ENCODE peak calls at places on chromosome 6, in four cellular contexts. L, X, W and A are unnamed samples.
A peak's percentile ranks its signal among the peaks of the same experiment; 100 is the strongest.

GRCh38 chr6:107555449-107555848 is 65.5 kb downstream of the SOBP start:
- DNase-seq in W (no peak), L (no peak), X (no peak), A (no peak)

GRCh38 chr6:52537001-52537753 is 39.7 kb downstream of the TRAM2 start:
- DNase-seq in X (peak; percentile 48), W (no peak), L (no peak), A (no peak)

GRCh38 chr6:3912366-3913076 is 63.3 kb downstream of the FAM50B start:
- DNase-seq in X (no peak), L (no peak), W (no peak), A (no peak)

GRCh38 chr6:11918021-11918738 is 93.9 kb upstream of the HIVEP1 start:
- DNase-seq in W (no peak), X (peak; percentile 93), L (no peak), A (no peak)

GRCh38 chr6:161079566-161080262 is 88.1 kb downstream of the MAP3K4 start:
- DNase-seq in X (peak; percentile 95), W (no peak), L (no peak), A (no peak)

GRCh38 chr6:87763901-87764300 is 61.9 kb upstream of the AKIRIN2 start:
- DNase-seq in X (no peak), W (no peak), L (no peak), A (no peak)

GRCh38 chr6:34583461-34583860 is 27.3 kb upstream of the SPDEF start:
- DNase-seq in X (no peak), L (no peak), W (no peak), A (no peak)

GRCh38 chr6:169931223-169931760 is 179.9 kb downstream of the ERMARD start:
- DNase-seq in L (no peak), W (no peak), X (no peak), A (no peak)

GRCh38 chr6:46652232-46652602 is 401 bp downstream of the CYP39A1 start:
- DNase-seq in W (no peak), L (no peak), X (no peak), A (no peak)

GRCh38 chr6:106300944-106301343 is 24.6 kb downstream of the ATG5 start:
- DNase-seq in X (peak; percentile 37), L (no peak), W (no peak), A (no peak)

GRCh38 chr6:158253248-158253647 is 59.0 kb upstream of the TULP4 start:
- DNase-seq in L (no peak), W (no peak), X (no peak), A (no peak)

GRCh38 chr6:128518531-128519131 is 1.8 kb downstream of the PTPRK start:
- DNase-seq in L (no peak), X (no peak), W (no peak), A (no peak)

GRCh38 chr6:159899994-159900745 is 9.4 kb downstream of the MAS1 start:
- DNase-seq in W (no peak), L (no peak), X (peak; percentile 87), A (no peak)

GRCh38 chr6:22079788-22080187 is 217.0 kb downstream of the PRL start:
- DNase-seq in L (no peak), X (peak; percentile 74), W (no peak), A (no peak)

GRCh38 chr6:55433446-55434130 is 106.3 kb downstream of the GFRAL start:
- DNase-seq in L (no peak), X (peak; percentile 25), W (no peak), A (no peak)

GRCh38 chr6:37967651-37968050 is 148.1 kb downstream of the ZFAND3 start:
- DNase-seq in W (no peak), X (no peak), L (no peak), A (no peak)

GRCh38 chr6:5128351-5128750 is 43.2 kb downstream of the PPP1R3G start:
- DNase-seq in X (no peak), L (no peak), W (no peak), A (no peak)

GRCh38 chr6:137968901-137969300 is 101.8 kb downstream of the TNFAIP3 start:
- DNase-seq in X (peak; percentile 19), L (no peak), W (no peak), A (no peak)

GRCh38 chr6:29760328-29760727 is 37.1 kb downstream of the HLA-F start:
- DNase-seq in L (no peak), W (no peak), X (no peak), A (no peak)

GRCh38 chr6:88251261-88251660 is 85.1 kb upstream of the CNR1 start:
- DNase-seq in L (no peak), X (no peak), W (no peak), A (no peak)

GRCh38 chr6:169452117-169452868 is 198.6 kb upstream of the THBS2 start:
- DNase-seq in W (peak; percentile 40), X (peak; percentile 90), L (no peak), A (peak; percentile 91)

GRCh38 chr6:117909638-117910037 is 2.6 kb downstream of the SLC35F1 start:
- DNase-seq in X (no peak), L (no peak), W (no peak), A (no peak)

GRCh38 chr6:117907600-117908245 is 659 bp downstream of the SLC35F1 start:
- DNase-seq in X (peak; percentile 6), W (peak; percentile 14), L (no peak), A (no peak)

GRCh38 chr6:117908246-117909107 is 1.4 kb downstream of the SLC35F1 start:
- DNase-seq in X (peak; percentile 4), L (no peak), W (peak; percentile 6), A (no peak)

GRCh38 chr6:117906454-117906904 is 585 bp upstream of the SLC35F1 start:
- DNase-seq in L (no peak), W (no peak), X (no peak), A (no peak)

DNA sequence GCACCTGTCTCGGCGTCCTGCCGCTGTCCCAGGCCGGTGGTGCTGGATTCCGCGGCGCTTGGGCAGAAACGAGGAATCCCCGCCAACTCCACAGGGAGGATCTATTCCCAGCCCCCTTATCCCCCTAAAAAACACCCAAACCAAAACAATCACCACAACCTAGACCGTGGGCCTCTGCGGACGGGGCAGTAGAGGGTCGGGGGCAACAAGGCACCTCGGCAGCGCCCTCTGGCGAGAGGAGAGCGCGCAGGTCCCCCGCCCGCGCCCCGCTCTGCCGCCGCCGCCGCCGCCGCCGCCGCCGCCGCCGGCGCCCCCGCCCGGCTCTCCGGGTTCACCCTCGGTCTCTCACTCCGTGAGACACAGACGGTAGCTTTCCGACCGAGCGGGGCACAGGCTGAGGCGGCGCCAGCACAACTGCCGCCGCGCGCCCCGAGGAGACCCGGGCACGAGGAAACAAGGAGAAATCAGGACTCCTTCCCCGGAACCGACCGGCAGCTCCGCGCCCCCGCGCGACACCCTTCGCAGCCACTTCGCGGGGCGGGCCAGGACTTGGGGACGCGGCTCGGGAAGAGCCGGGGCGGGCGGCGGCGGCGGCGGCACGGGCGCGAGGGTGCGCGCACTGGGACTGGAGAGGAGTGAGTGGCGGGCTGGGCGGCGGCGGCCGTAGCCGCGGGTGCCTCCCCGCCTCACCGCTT is at the start of gene SLC35F1:
- DNase-seq in L (no peak), W (peak; percentile 55), X (peak; percentile 36), A (no peak)
- TF ChIP-seq CTCF in L (no peak), W (peak; percentile 45), X (no peak), A (no peak)

GRCh38 chr6:8084586-8084985 is 17.8 kb downstream of the EEF1E1 start:
- DNase-seq in L (no peak), W (no peak), X (peak; percentile 23), A (no peak)

GRCh38 chr6:8082572-8082953 is 18.4 kb upstream of the BLOC1S5 start:
- DNase-seq in L (no peak), X (no peak), W (no peak), A (no peak)

GRCh38 chr6:8085053-8085511 is 17.3 kb downstream of the EEF1E1 start:
- DNase-seq in L (no peak), X (peak; percentile 93), W (peak; percentile 66), A (peak; percentile 72)

GRCh38 chr6:8080338-8081151 is 16.4 kb upstream of the BLOC1S5 start:
- DNase-seq in L (no peak), X (peak; percentile 69), W (peak; percentile 18), A (no peak)

DNA sequence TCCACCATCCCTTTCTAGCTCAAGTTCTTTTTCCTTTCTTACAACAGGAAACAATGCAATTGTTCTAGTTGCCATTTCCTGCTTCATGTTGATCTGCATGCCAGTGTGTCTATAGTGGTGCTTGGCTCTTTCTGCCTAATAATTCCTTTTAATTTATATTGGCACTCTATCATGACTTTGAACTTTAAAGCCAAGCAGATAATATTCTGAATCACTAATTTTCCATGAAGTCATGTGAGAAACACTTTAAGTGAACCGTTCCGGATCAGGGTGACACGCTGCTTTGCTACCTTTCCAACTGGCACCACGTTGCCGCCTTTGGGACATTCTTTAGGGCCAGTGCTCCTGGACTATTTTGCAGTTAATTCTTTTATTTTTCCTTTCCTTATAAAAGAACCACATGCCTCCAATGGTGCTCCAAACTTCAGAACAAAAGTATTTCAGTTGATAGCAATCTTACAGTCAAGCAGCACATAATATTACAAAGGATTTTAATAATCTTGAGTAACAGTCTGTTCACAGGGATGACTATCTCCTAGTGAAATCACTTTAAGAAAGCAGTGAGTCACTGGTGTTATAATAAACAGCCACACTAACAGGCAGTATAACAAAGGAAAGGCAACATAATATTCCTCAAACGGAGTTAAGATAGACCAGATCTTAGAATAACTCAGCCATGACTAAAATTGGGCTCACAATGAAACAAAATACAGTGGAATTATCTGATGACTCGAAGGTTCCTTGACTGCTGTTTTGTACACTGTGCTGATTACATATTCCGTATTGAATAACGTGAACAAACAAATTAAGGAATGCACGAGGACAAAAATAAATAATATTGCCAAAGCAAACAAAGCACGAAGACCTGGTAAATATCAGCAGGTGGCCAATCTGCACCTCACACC is 19.0 kb upstream of the BLOC1S5 start:
- DNase-seq in L (no peak), W (peak; percentile 47), X (peak; percentile 94), A (no peak)
- H3K27ac ChIP-seq in L (no peak overlapping the region), W (peak overlapping the region; percentile 79), X (peak overlapping the region; percentile 63), A (peak overlapping the region; percentile 56)

GRCh38 chr6:116665464-116665863 is 3.1 kb downstream of the ZUP1 start:
- DNase-seq in L (no peak), W (no peak), X (no peak), A (no peak)
- H3K4me3 ChIP-seq in L (no peak overlapping the region), W (no peak overlapping the region), X (no peak overlapping the region), A (no peak overlapping the region)

GRCh38 chr6:43286995-43287716 is 10.9 kb upstream of the SLC22A7 start:
- DNase-seq in W (no peak), L (no peak), X (no peak), A (no peak)
- TF ChIP-seq CTCF in W (no peak), L (no peak), X (no peak), A (no peak)

GRCh38 chr6:15368186-15368585 is 122.3 kb downstream of the JARID2 start:
- DNase-seq in X (no peak), W (no peak), L (no peak), A (no peak)

GRCh38 chr6:15368873-15369272 is 123.0 kb downstream of the JARID2 start:
- DNase-seq in W (no peak), L (no peak), X (no peak), A (no peak)

GRCh38 chr6:15365273-15365687 is 119.4 kb downstream of the JARID2 start:
- DNase-seq in W (peak; percentile 85), X (peak; percentile 86), L (peak; percentile 54), A (peak; percentile 85)

GRCh38 chr6:15366003-15366535 is 120.2 kb downstream of the JARID2 start:
- DNase-seq in W (no peak), L (no peak), X (no peak), A (no peak)

DNA sequence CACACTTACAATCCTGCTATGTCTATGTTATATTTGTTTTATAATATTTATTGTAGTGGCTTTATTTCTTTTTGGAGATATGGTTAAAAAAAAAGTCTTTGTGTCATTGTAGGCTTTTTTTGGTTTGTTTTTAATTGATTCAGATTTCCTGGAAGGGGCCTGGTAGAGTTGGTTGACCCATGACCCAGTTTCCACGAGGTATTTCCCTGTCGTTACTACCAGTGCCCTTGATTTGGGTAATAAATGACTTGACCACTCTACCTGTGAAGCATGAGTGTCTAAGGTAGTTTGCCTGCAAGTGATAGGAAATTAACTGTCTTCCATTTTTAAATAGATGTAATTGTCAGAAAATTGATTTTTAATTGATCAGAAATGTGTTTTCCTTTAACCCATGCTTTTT is 121.0 kb downstream of the JARID2 start:
- DNase-seq in L (no peak), W (no peak), X (no peak), A (no peak)
- H3K27ac ChIP-seq in L (no peak overlapping the region), W (peak overlapping the region; percentile 70), X (no peak overlapping the region), A (no peak overlapping the region)